ENCODE peak calls at places on chromosomes 12 and 14, in six cellular contexts. J is amniotic stem cell, Q is non-pigmented ciliary epithelial cell, E is fibroblast of lung, X is endodermal cell, O is esophagus squamous epithelium. H is an unnamed sample.

GRCh38 chr12:11652351-11653040 is 3.0 kb downstream of the ETV6 start:
- DNase-seq in E (peak), X (no peak), O (no peak), Q (no peak), J (no peak), H (peak)

GRCh38 chr12:57899010-57899662 is 42.2 kb upstream of the ATP23 start:
- DNase-seq in X (peak), J (peak), O (no peak), Q (no peak), E (peak), H (peak)

GRCh38 chr12:104285740-104286537 is 17.6 kb upstream of the EID3 start:
- DNase-seq in X (peak), O (no peak), E (no peak), J (no peak), Q (no peak), H (no peak)

GRCh38 chr12:65823481-65824313 is 586 bp upstream of the HMGA2 start:
- DNase-seq in J (peak), E (peak), O (no peak), X (peak), Q (no peak), H (peak)

GRCh38 chr14:94936411-94936892 is 166.5 kb upstream of the GSC start:
- DNase-seq in O (no peak), J (no peak), X (no peak), E (peak), Q (no peak), H (no peak)

GRCh38 chr12:47980779-47981495 is 17.5 kb downstream of the TMEM106C start:
- DNase-seq in J (no peak), E (no peak), X (no peak), Q (no peak), O (no peak), H (no peak)

GRCh38 chr14:104936361-104937155 is 11.9 kb downstream of the PLD4 start:
- DNase-seq in E (no peak), J (no peak), Q (no peak), X (peak), O (no peak), H (peak)

GRCh38 chr12:68406134-68406576 is 74.0 kb upstream of the MDM1 start:
- DNase-seq in Q (no peak), X (peak), O (peak), E (peak), J (no peak), H (no peak)

GRCh38 chr14:103854822-103855733 is 7.7 kb upstream of the PPP1R13B start:
- DNase-seq in O (no peak), Q (no peak), J (no peak), X (peak), E (no peak), H (peak)

GRCh38 chr14:74984241-74985027 is 18.3 kb upstream of the EIF2B2 start:
- DNase-seq in J (no peak), Q (no peak), E (no peak), X (no peak), O (no peak), H (no peak)

GRCh38 chr12:122190842-122191668 is 8.1 kb downstream of the LRRC43 start:
- DNase-seq in E (peak), Q (no peak), J (no peak), X (peak), O (no peak), H (peak)

GRCh38 chr12:55797068-55797467 is 20.5 kb downstream of the SARNP start:
- DNase-seq in X (peak), J (no peak), E (peak), Q (no peak), O (no peak), H (no peak)

GRCh38 chr12:57859121-57859520 is 12.6 kb upstream of the CTDSP2 start:
- DNase-seq in O (no peak), X (no peak), Q (no peak), J (no peak), E (no peak), H (no peak)